ENCODE peak calls at places on chromosomes 11 and 22, in five cellular contexts. Z is GM23248, L is A549, E is tibial nerve, A is pancreas. C is an unnamed sample.

GRCh38 chr11:58628446-58628845 is 6.0 kb downstream of the CNTF start:
- DNase-seq in E (no peak), A (peak; percentile 24), L (no peak), Z (peak; percentile 80), C (no peak)

GRCh38 chr11:72569966-72570892 is 104.0 kb downstream of the PDE2A start:
- DNase-seq in E (no peak), L (no peak), A (no peak), Z (peak; percentile 71), C (no peak)

GRCh38 chr11:124445646-124446139 is at the start of gene OR8B8:
- DNase-seq in E (no peak), L (no peak), A (no peak), Z (no peak), C (no peak)

GRCh38 chr11:60118333-60118732 is 29.9 kb downstream of the MS4A2 start:
- DNase-seq in L (no peak), Z (no peak), E (no peak), A (no peak), C (no peak)

GRCh38 chr11:66248903-66249302 is 19.5 kb upstream of the RAB1B start:
- DNase-seq in L (no peak), Z (no peak), A (no peak), E (no peak), C (no peak)

GRCh38 chr11:83727251-83727650 is 441.1 kb upstream of the CCDC90B start:
- DNase-seq in L (no peak), A (peak; percentile 64), Z (no peak), E (no peak), C (no peak)

GRCh38 chr11:65532388-65533064 is 7.6 kb downstream of the SCYL1 start:
- DNase-seq in Z (no peak), L (no peak), E (no peak), A (no peak), C (no peak)

GRCh38 chr11:125020342-125020741 is 42.8 kb upstream of the SLC37A2 start:
- DNase-seq in Z (no peak), A (no peak), E (no peak), L (no peak), C (no peak)

DNA sequence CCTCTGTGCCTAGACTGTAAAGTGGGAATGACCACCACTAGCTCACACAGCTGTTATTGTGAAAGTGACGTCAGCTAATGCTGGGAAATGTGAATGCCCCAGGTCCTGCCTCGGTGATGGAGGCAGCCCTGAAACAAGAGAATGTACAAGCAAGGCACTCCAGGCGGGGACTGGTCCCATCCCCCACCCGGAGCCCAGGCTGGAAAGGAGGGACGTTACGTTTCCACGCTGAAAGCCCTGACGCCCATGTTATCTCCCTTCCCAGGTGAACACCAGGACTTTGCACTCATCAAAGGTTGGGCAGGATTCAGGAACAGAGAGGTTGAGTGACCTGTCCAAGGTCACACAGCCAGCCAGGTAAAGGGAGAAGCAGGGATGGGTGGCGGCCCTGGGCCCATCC is 784 bp downstream of the SULT4A1 start:
- DNase-seq in L (no peak), A (no peak), Z (peak; percentile 23), E (no peak), C (no peak)
- H3K4me3 ChIP-seq in L (no peak overlapping the region), A (no peak overlapping the region), Z (no peak overlapping the region), E (no peak overlapping the region), C (no peak overlapping the region)

DNA sequence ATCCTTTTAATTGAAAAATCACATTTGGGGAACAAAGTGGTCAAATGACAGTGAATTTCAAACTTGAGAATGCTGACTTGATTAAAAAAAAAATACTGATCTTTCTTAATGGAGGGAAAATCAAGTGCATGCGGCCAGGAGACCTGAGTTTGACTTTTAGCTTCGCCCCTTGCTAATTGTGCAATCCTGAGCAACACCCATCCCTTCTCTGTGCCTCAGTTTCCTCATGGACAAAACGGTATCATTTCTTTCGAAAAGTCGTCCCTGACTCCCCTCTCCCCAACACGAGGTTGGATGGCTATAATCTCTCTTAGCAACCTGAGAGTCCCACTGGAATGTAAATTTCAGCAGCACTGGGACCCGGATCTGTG is 959 bp upstream of the FJX1 start:
- DNase-seq in E (no peak), Z (no peak), L (no peak), A (no peak), C (no peak)
- H3K4me3 ChIP-seq in E (peak overlapping the region; percentile 78), Z (peak overlapping the region; percentile 72), L (peak overlapping the region; percentile 90), A (no peak overlapping the region), C (peak overlapping the region; percentile 76)

DNA sequence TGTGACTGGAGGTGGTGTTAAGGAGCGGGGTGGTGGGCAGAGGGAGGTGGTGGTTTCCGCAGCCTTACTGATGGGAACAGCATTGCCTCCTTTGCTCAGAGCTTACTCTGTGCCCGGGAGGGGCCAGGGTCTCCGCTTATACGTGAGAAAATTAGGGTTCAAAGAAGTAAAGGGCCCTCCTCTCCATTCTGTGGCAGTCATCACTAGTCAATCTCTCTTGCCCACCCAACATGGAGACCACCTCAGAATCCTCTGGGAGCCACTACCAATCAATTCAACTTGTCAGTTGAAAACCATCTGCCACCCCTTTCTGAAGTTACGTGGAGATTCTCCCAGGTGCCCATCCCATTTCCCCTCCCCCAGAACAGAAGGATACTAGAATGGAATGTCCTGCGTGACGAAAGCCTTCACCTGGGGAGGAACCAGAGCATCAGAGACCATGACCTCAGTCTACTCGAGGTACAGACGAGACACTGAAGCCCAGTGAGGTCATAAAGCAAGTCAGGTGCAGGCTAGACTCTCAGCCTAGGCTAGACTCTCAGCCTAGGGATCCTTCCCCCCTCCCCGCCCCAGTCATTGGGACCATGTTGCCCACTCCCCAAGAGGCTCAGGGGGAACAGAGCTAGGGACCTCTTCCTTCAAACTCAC is 2.0 kb downstream of the SELENOM start:
- DNase-seq in Z (peak; percentile 36), A (no peak), E (no peak), L (no peak), C (no peak)
- H3K4me3 ChIP-seq in Z (peak overlapping the region; percentile 90), A (no peak overlapping the region), E (peak overlapping the region; percentile 88), L (no peak overlapping the region), C (peak overlapping the region; percentile 94)

GRCh38 chr11:74697722-74698121 is 33.5 kb downstream of the CHRDL2 start:
- DNase-seq in A (no peak), L (no peak), E (no peak), Z (no peak), C (no peak)

GRCh38 chr11:74696488-74696887 is 34.7 kb downstream of the CHRDL2 start:
- DNase-seq in L (peak; percentile 43), Z (no peak), A (peak; percentile 43), E (no peak), C (no peak)

GRCh38 chr11:74694536-74694935 is 36.7 kb downstream of the CHRDL2 start:
- DNase-seq in Z (no peak), A (no peak), L (no peak), E (no peak), C (no peak)

GRCh38 chr11:74695705-74696280 is 35.4 kb downstream of the CHRDL2 start:
- DNase-seq in L (no peak), Z (peak; percentile 51), A (no peak), E (no peak), C (no peak)

DNA sequence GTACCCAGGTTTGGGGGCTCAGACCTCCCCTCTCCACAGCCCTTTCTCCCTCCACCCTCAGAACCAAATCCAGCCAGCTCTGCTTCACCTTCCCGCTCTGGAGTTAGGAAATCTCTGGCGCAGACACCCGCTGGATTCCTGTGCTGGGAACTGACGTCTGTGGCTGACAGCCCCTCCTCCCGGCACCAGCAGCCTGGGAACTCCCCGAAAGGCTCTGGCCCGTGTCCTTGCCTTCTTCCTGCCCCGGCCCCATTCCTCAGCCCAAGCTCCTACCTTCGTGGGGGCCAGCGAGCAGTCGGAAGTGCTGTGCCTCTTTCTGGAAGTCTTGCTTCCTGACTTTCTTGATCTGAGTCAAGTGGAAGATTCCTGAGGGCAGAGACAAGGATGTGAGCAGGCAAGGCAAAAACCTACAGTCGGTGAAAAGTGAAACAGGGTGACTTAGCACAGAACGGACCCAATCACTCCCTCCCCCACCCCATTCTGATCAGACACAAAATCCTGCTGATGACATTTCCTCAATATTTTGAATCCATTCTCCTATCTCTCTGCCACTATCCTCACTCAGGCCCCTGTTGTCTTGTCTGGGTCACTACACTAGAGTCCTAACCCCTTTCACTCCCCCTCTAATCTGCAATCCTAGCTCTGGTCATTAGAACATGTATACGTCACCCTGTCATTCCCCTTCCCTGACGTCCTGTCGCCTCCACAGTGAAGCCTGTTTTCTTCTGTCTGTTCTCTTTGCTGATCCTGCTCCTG is 34.1 kb downstream of the CHRDL2 start:
- DNase-seq in E (peak; percentile 44), L (peak; percentile 85), Z (peak; percentile 93), A (peak; percentile 84), C (peak; percentile 52)
- H3K4me3 ChIP-seq in E (peak overlapping the region; percentile 23), L (no peak overlapping the region), Z (no peak overlapping the region), A (no peak overlapping the region), C (peak overlapping the region; percentile 62)

DNA sequence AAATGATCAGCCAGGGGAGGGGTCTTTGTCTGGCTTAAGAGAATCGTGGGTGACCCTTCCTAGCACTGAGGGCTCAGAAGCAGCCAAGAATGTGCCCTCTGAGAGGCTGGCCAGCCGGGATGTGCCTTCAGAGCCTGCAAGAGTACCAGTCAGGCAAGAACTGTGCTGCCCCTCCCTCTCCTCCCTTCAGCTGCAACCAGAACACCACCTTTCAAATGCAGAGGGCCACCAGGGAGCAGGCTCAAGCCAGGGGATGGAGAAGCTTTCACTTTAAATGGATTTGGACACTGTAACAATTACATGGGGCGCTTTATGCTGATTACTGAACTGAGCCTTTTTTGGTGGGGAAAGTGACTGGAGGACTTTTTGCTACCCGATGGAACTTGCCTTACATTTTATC is 44.9 kb upstream of the TENM4 start:
- DNase-seq in A (no peak), Z (no peak), E (no peak), L (no peak), C (no peak)
- H3K4me3 ChIP-seq in A (no peak overlapping the region), Z (no peak overlapping the region), E (no peak overlapping the region), L (no peak overlapping the region), C (no peak overlapping the region)

GRCh38 chr22:30434775-30435315 is 9.3 kb downstream of the MTFP1 start:
- DNase-seq in A (no peak), E (no peak), Z (peak; percentile 16), L (no peak), C (no peak)
- H3K4me3 ChIP-seq in A (no peak overlapping the region), E (no peak overlapping the region), Z (no peak overlapping the region), L (no peak overlapping the region), C (no peak overlapping the region)

GRCh38 chr22:35113341-35113740 is 47.4 kb downstream of the ISX start:
- DNase-seq in E (no peak), A (no peak), L (no peak), Z (no peak), C (no peak)
- H3K4me3 ChIP-seq in E (no peak overlapping the region), A (no peak overlapping the region), L (no peak overlapping the region), Z (no peak overlapping the region), C (no peak overlapping the region)